ENCODE peak calls at places on chromosomes 4 and X, in six cellular contexts. A, Z, M, G, O and P are unnamed samples.

GRCh38 chr4:147103403-147103946 is 157.8 kb upstream of the TTC29 start:
- DNase-seq in A (peak), Z (peak), M (no peak), G (no peak), O (no peak), P (peak)

GRCh38 chr4:1502976-1503375 is 96.7 kb upstream of the NKX1-1 start:
- DNase-seq in A (no peak), Z (peak), M (no peak), G (no peak), O (no peak), P (no peak)

GRCh38 chrX:26254436-26254835 is 38.5 kb downstream of the MAGEB5 start:
- DNase-seq in A (no peak), Z (no peak), M (no peak), G (no peak), O (no peak), P (no peak)

GRCh38 chr4:120633810-120634209 is 288.7 kb downstream of the PRDM5 start:
- DNase-seq in A (no peak), Z (no peak), M (no peak), G (no peak), O (no peak), P (no peak)

GRCh38 chrX:108736509-108737479 is at the start of gene IRS4:
- DNase-seq in A (no peak), Z (peak), M (no peak), G (no peak), O (no peak), P (no peak)

GRCh38 chrX:65837875-65838549 is 170.6 kb downstream of the MSN start:
- DNase-seq in A (no peak), Z (no peak), M (no peak), G (no peak), O (no peak), P (no peak)

GRCh38 chrX:77617206-77617605 is 168.8 kb downstream of the ATRX start:
- DNase-seq in A (no peak), Z (no peak), M (no peak), G (no peak), O (no peak), P (no peak)

GRCh38 chrX:12894074-12894691 is 12.2 kb upstream of the TLR8 start:
- DNase-seq in A (peak), Z (peak), M (no peak), G (peak), O (no peak), P (no peak)

GRCh38 chr4:158949094-158949493 is 153.8 kb upstream of the RAPGEF2 start:
- DNase-seq in A (peak), Z (no peak), M (no peak), G (no peak), O (no peak), P (no peak)

DNA sequence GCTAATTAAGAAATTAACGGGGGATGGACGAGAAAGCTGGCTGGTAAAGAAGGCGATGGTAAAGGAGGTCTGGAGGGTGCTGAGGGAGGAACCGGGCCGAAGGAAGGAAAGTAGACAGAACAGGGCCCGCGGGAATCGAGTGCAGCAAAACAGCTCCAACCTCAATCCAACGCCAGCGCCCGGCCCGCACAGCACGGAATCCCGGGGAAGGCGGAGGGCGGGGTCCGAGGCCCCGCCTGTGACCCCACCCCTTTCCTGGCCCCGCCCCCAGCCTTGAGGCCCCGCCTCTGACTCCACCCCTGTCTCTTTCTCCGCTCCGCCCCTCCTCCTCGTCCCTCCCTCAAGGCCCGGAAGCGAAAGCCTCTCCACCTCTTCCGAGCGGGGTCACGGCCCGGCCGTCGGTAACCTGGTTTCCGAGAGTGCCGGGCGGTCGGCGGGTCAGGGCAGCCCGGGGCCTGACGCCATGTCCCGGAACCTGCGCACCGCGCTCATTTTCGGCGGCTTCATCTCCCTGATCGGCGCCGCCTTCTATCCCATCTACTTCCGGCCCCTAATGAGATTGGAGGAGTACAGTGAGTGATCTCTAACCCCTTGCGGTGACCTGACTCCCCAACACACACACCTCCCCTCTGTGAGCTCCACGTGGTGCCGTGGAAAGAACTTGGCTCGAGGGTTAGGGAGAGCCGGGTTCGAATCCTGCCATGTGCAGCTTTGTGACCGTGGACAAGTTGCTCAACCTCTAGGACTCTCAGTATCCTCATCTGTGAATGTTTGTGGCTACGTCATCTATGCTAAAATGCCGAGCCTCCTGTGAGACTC is at the start of gene SMIM20:
- DNase-seq in A (peak), Z (peak), M (peak), G (peak), O (peak), P (peak)
- TF ChIP-seq POLR2A in A (peak), Z (peak), M (peak), G (peak), O (peak), P (peak)

DNA sequence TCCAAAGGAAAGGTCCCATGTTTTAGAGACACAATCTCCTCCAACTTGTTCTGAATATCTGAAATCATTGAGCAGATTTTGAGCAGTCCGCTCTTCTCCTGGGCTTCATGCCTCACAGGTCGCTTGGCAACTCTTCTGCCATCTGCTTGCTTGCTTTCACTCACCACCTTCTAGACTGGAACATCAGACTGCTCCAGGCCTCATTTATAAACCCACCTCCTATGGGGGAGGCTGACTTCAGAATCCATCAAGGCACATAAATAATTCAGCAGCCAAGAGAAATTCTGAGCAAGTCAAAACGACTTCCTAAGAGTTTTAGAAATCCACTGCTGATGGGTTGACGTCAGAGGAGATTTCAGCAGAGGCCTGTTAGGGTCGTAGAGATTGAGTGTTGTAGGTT is 64.1 kb downstream of the FAM184B start:
- DNase-seq in A (no peak), Z (no peak), M (no peak), G (no peak), O (no peak), P (no peak)
- TF ChIP-seq POLR2A in A (no peak), Z (no peak), M (no peak), G (no peak), O (no peak), P (no peak)

GRCh38 chr4:140238353-140239041 is 84.5 kb upstream of the MAML3 start:
- DNase-seq in A (peak), Z (peak), M (peak), G (peak), O (peak), P (no peak)
- TF ChIP-seq POLR2A in A (no peak), Z (no peak), M (no peak), G (no peak), O (no peak), P (no peak)

GRCh38 chr4:132838244-132838643 is 310.9 kb upstream of the PCDH10 start:
- DNase-seq in A (no peak), Z (no peak), M (no peak), G (no peak), O (no peak), P (no peak)
- TF ChIP-seq POLR2A in A (no peak), Z (no peak), M (no peak), G (no peak), O (no peak), P (no peak)

GRCh38 chrX:40097492-40098263 is at the start of gene BCOR:
- DNase-seq in A (peak), Z (peak), M (peak), G (peak), O (no peak), P (no peak)
- TF ChIP-seq POLR2A in A (peak), Z (peak), M (no peak), G (peak), O (peak), P (peak)

DNA sequence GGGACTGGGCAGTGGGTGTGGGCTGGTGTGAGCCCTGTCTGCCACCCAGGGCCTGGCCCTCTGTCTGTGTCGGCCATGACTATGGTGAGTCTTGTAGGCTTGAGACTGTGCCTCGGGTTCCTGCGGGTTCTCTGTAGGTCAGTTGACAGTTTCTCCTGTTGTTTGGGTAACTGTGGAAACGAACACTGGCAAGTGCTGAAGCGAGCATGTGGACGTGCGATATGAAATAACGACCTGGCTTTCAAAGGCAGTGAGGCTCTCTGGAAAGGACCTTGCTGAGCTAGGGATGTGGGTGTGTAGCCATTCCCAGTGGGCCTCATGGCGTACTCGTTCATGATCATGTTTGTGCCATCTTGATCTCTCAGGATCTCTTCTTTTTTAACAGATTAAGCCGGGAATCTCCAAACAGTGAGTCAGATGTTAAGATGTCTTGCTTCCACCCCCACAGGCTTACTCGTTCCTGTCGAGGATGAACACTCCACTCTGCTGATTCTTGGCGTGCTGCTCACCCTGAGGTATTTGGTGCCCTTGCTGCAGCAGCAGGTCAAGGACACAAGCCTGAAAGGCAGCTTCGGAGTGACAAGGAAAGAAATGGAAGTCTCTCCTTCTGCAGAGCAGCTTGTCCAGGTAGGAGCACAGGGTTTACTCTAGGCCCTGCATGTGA is 41.3 kb downstream of the HTT start:
- DNase-seq in A (peak), Z (no peak), M (no peak), G (no peak), O (no peak), P (no peak)
- TF ChIP-seq POLR2A in A (no peak), Z (no peak), M (no peak), G (no peak), O (no peak), P (no peak)